ENCODE peak calls at places on chromosomes 1 and 21, in six cellular contexts. Q, Y, S, J, X and O are unnamed samples.

GRCh38 chr1:58815680-58816071 is 31.8 kb upstream of the JUN start:
- DNase-seq in Q (peak), Y (peak), S (no peak), J (peak), X (no peak), O (peak)

GRCh38 chr1:51072040-51072439 is 30.0 kb upstream of the C1orf185 start:
- DNase-seq in Q (no peak), Y (no peak), S (no peak), J (peak), X (no peak), O (no peak)

GRCh38 chr1:184832517-184832916 is 77.9 kb upstream of the EDEM3 start:
- DNase-seq in Q (no peak), Y (no peak), S (no peak), J (no peak), X (no peak), O (no peak)

GRCh38 chr1:26291939-26292338 is 12.1 kb downstream of the SH3BGRL3 start:
- DNase-seq in Q (no peak), Y (no peak), S (no peak), J (no peak), X (no peak), O (no peak)

GRCh38 chr1:4598561-4598960 is 55.8 kb upstream of the AJAP1 start:
- DNase-seq in Q (no peak), Y (no peak), S (no peak), J (no peak), X (no peak), O (no peak)

GRCh38 chr1:93079685-93080141 is 630 bp downstream of the MTF2 start:
- DNase-seq in Q (peak), Y (peak), S (no peak), J (peak), X (no peak), O (peak)

GRCh38 chr1:229192031-229192430 is 78.9 kb upstream of the RAB4A start:
- DNase-seq in Q (no peak), Y (peak), S (peak), J (no peak), X (no peak), O (no peak)

GRCh38 chr1:52296345-52296744 is 69.7 kb downstream of the CC2D1B start:
- DNase-seq in Q (no peak), Y (peak), S (peak), J (peak), X (no peak), O (no peak)

GRCh38 chr1:103309761-103310160 is 201.4 kb upstream of the COL11A1 start:
- DNase-seq in Q (no peak), Y (no peak), S (no peak), J (no peak), X (no peak), O (no peak)

GRCh38 chr1:220321758-220322157 is 49.5 kb upstream of the RAB3GAP2 start:
- DNase-seq in Q (no peak), Y (no peak), S (no peak), J (no peak), X (no peak), O (no peak)

GRCh38 chr21:37358392-37358791 is 8.2 kb upstream of the DYRK1A start:
- DNase-seq in Q (no peak), Y (no peak), S (no peak), J (no peak), X (no peak), O (no peak)

GRCh38 chr1:171052977-171053376 is 37.7 kb upstream of the FMO3 start:
- DNase-seq in Q (no peak), Y (no peak), S (no peak), J (no peak), X (no peak), O (no peak)

GRCh38 chr1:206558794-206559660 is 51.7 kb downstream of the RASSF5 start:
- DNase-seq in Q (no peak), Y (no peak), S (no peak), J (no peak), X (no peak), O (no peak)
- H3K4me3 ChIP-seq in Q (no peak), Y (no peak), S (no peak), J (peak), X (no peak), O (no peak)

GRCh38 chr1:19274636-19275035 is 13.9 kb downstream of the AKR7A3 start:
- DNase-seq in Q (no peak), Y (no peak), S (no peak), J (no peak), X (no peak), O (no peak)
- H3K4me3 ChIP-seq in Q (no peak), Y (no peak), S (no peak), J (peak), X (no peak), O (no peak)

GRCh38 chr1:227174136-227174535 is 144.2 kb downstream of the CDC42BPA start:
- DNase-seq in Q (no peak), Y (peak), S (peak), J (no peak), X (no peak), O (no peak)

GRCh38 chr1:227170361-227171166 is 147.7 kb downstream of the CDC42BPA start:
- DNase-seq in Q (no peak), Y (no peak), S (peak), J (no peak), X (no peak), O (no peak)

DNA sequence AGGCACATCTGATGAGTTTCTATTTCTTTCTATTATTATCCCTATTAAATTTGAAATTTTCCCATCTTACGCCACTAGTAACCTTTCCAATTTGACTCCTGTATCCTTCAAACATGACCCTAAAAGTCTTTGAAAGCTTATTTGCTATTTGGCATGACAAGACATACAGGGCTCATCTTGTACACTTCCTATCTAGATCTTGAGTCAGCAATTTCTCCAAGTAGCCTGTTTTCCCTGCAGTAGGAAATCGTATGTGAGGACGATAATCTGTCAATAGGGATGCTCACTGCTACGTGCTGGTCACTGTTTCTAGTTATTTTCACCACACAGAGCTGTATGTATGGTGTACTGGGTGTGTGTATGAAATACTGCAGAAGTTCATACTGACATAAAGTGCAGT is 142.7 kb downstream of the CDC42BPA start:
- DNase-seq in Q (no peak), Y (no peak), S (no peak), J (no peak), X (no peak), O (no peak)
- H3K4me3 ChIP-seq in Q (no peak), Y (no peak), S (no peak), J (no peak), X (no peak), O (no peak)

GRCh38 chr1:98333406-98333805 is 328.1 kb upstream of the SNX7 start:
- DNase-seq in Q (no peak), Y (no peak), S (no peak), J (no peak), X (no peak), O (no peak)

GRCh38 chr1:98330224-98330623 is 331.3 kb upstream of the SNX7 start:
- DNase-seq in Q (no peak), Y (no peak), S (no peak), J (no peak), X (no peak), O (no peak)

GRCh38 chr1:98331232-98331631 is 330.3 kb upstream of the SNX7 start:
- DNase-seq in Q (peak), Y (peak), S (peak), J (no peak), X (no peak), O (no peak)

GRCh38 chr1:98333936-98334335 is 327.6 kb upstream of the SNX7 start:
- DNase-seq in Q (no peak), Y (no peak), S (no peak), J (no peak), X (no peak), O (no peak)

DNA sequence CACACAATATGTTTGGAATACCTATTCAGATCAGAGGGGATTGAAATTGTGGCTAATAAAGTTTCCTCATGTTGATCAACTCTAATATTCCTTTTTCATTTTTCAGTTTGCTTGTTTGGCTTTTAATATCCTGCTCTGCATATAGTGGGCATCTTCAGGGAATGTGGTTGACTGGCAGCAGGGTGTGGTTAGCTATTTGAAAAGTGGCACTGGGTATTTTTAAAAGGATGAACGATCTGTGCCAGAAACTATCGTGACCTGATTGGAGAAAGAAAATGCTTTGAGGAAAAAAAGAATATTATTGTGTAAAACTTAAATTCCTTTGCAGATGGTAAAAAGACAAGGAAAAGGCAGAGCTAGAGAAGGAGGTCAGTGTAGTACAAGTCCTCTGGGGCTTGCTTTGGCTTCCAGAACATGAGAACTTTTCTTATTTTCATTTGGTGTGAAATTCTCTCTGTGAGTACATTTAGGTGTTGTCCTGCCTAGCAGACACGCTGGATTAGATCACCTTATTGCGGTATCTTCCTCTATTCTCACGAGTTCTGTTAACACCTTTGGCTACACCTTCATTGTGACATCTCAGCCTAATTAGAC is 329.7 kb upstream of the SNX7 start:
- DNase-seq in Q (no peak), Y (peak), S (no peak), J (no peak), X (no peak), O (no peak)
- H3K4me3 ChIP-seq in Q (no peak), Y (no peak), S (no peak), J (no peak), X (no peak), O (no peak)

GRCh38 chr1:16727190-16728111 is 12.9 kb upstream of the RNU1-4 start:
- DNase-seq in Q (peak), Y (peak), S (peak), J (peak), X (no peak), O (peak)
- H3K4me3 ChIP-seq in Q (no peak), Y (no peak), S (no peak), J (no peak), X (no peak), O (no peak)